ENCODE peak calls at places on chromosomes 11 and 22, in five cellular contexts. M, I, L, W and Y are unnamed samples.

GRCh38 chr22:44430716-44431115 is 67.3 kb downstream of the RTL6 start:
- DNase-seq in M (no peak), I (no peak), L (no peak), W (no peak), Y (no peak)

GRCh38 chr11:123559418-123559817 is 95.0 kb downstream of the SCN3B start:
- DNase-seq in M (peak; percentile 36), I (no peak), L (no peak), W (no peak), Y (no peak)

GRCh38 chr11:15893080-15893492 is 463.3 kb downstream of the SOX6 start:
- DNase-seq in M (peak; percentile 89), I (no peak), L (no peak), W (peak; percentile 92), Y (no peak)

GRCh38 chr11:24556693-24557092 is 59.8 kb downstream of the LUZP2 start:
- DNase-seq in M (no peak), I (no peak), L (no peak), W (no peak), Y (no peak)

GRCh38 chr11:122910775-122911174 is 28.2 kb downstream of the JHY start:
- DNase-seq in M (peak; percentile 38), I (no peak), L (no peak), W (no peak), Y (peak; percentile 36)

GRCh38 chr22:42990131-42990838 is 24.7 kb downstream of the PACSIN2 start:
- DNase-seq in M (peak; percentile 89), I (no peak), L (no peak), W (peak; percentile 97), Y (peak; percentile 80)

GRCh38 chr11:103536335-103536722 is 427.1 kb downstream of the DYNC2H1 start:
- DNase-seq in M (no peak), I (no peak), L (no peak), W (peak; percentile 17), Y (no peak)

GRCh38 chr11:134542401-134543143 is 130.5 kb upstream of the B3GAT1 start:
- DNase-seq in M (no peak), I (peak; percentile 19), L (no peak), W (peak; percentile 95), Y (no peak)

GRCh38 chr22:31085493-31085824 is 4.3 kb downstream of the SMTN start:
- DNase-seq in M (no peak), I (no peak), L (no peak), W (no peak), Y (peak; percentile 71)

GRCh38 chr11:71172680-71173079 is 79.7 kb downstream of the SHANK2 start:
- DNase-seq in M (no peak), I (no peak), L (no peak), W (no peak), Y (no peak)

GRCh38 chr22:26907366-26907765 is 250.0 kb downstream of the MIAT start:
- DNase-seq in M (no peak), I (no peak), L (no peak), W (no peak), Y (no peak)

GRCh38 chr22:35903571-35904331 is 124.9 kb downstream of the RBFOX2 start:
- DNase-seq in M (no peak), I (no peak), L (no peak), W (peak; percentile 17), Y (peak; percentile 63)

GRCh38 chr22:39013923-39014722 is at the start of gene APOBEC3C:
- DNase-seq in M (peak; percentile 90), I (peak; percentile 71), L (peak; percentile 41), W (peak; percentile 52), Y (peak; percentile 87)

GRCh38 chr11:23903044-23903704 is 593.7 kb upstream of the LUZP2 start:
- DNase-seq in M (peak; percentile 95), I (no peak), L (no peak), W (peak; percentile 81), Y (no peak)

GRCh38 chr11:74926304-74927030 is 22.4 kb downstream of the XRRA1 start:
- DNase-seq in M (peak; percentile 56), I (no peak), L (no peak), W (no peak), Y (no peak)

GRCh38 chr11:47186076-47186936 is at the start of gene PACSIN3:
- DNase-seq in M (peak; percentile 19), I (peak; percentile 58), L (peak; percentile 40), W (peak; percentile 73), Y (peak; percentile 73)

GRCh38 chr11:6799402-6799801 is at the start of gene OR6A2:
- DNase-seq in M (peak; percentile 47), I (no peak), L (no peak), W (no peak), Y (peak; percentile 23)

GRCh38 chr11:36300651-36301050 is 4.6 kb downstream of the PRR5L start:
- DNase-seq in M (peak; percentile 17), I (no peak), L (no peak), W (no peak), Y (no peak)

GRCh38 chr11:8019671-8020597 is 32.8 kb downstream of the EIF3F start:
- DNase-seq in M (peak; percentile 40), I (peak; percentile 25), L (no peak), W (peak; percentile 16), Y (no peak)

GRCh38 chr22:39135092-39135896 is 17.2 kb downstream of the CBX7 start:
- DNase-seq in M (no peak), I (peak; percentile 90), L (no peak), W (peak; percentile 51), Y (peak; percentile 79)

GRCh38 chr11:74157169-74157568 is 13.6 kb downstream of the C2CD3 start:
- DNase-seq in M (peak; percentile 55), I (no peak), L (no peak), W (no peak), Y (no peak)

GRCh38 chr11:110490886-110491285 is 61.1 kb downstream of the FDX1 start:
- DNase-seq in M (peak; percentile 80), I (no peak), L (no peak), W (peak; percentile 85), Y (peak; percentile 27)

GRCh38 chr11:65500262-65501004 is 1.6 kb downstream of the MALAT1 start:
- DNase-seq in M (peak; percentile 58), I (no peak), L (no peak), W (peak; percentile 64), Y (peak; percentile 73)

GRCh38 chr11:1888811-1889526 is 2.7 kb downstream of the PRR33 start:
- DNase-seq in M (no peak), I (no peak), L (no peak), W (no peak), Y (no peak)

GRCh38 chr22:50233223-50233622 is 11.6 kb downstream of the TUBGCP6 start:
- DNase-seq in M (no peak), I (no peak), L (no peak), W (no peak), Y (no peak)

GRCh38 chr22:27213766-27214581 is 556.6 kb downstream of the MIAT start:
- DNase-seq in M (peak; percentile 55), I (peak; percentile 9), L (no peak), W (no peak), Y (no peak)

GRCh38 chr22:39994046-39994565 is 648 bp upstream of the FAM83F start:
- DNase-seq in M (peak; percentile 25), I (no peak), L (no peak), W (no peak), Y (no peak)

GRCh38 chr22:47210112-47210657 is 447.7 kb downstream of the TBC1D22A start:
- DNase-seq in M (no peak), I (no peak), L (no peak), W (no peak), Y (no peak)

GRCh38 chr11:82906236-82906635 is 4.7 kb downstream of the DDIAS start:
- DNase-seq in M (peak; percentile 43), I (no peak), L (no peak), W (peak; percentile 70), Y (peak; percentile 22)

GRCh38 chr11:34476853-34477252 is 36.7 kb downstream of the ELF5 start:
- DNase-seq in M (no peak), I (no peak), L (no peak), W (no peak), Y (no peak)
- H3K18ac ChIP-seq in M (no peak overlapping the region), I (no peak overlapping the region), L (no peak overlapping the region), W (no peak overlapping the region), Y (no peak overlapping the region)

GRCh38 chr22:17265649-17266248 is 46.5 kb upstream of the ADA2 start:
- DNase-seq in M (no peak), I (no peak), L (no peak), W (no peak), Y (no peak)
- H3K18ac ChIP-seq in M (no peak overlapping the region), I (no peak overlapping the region), L (peak overlapping the region; percentile 86), W (no peak overlapping the region), Y (peak overlapping the region; percentile 52)

GRCh38 chr22:45482169-45482568 is 20.5 kb upstream of the FBLN1 start:
- DNase-seq in M (no peak), I (no peak), L (no peak), W (no peak), Y (no peak)
- H3K18ac ChIP-seq in M (peak overlapping the region; percentile 32), I (no peak overlapping the region), L (no peak overlapping the region), W (no peak overlapping the region), Y (no peak overlapping the region)

GRCh38 chr11:116422976-116423375 is 349.8 kb downstream of the BUD13 start:
- DNase-seq in M (no peak), I (peak; percentile 69), L (no peak), W (no peak), Y (peak; percentile 79)

GRCh38 chr11:116420770-116421528 is 351.8 kb downstream of the BUD13 start:
- DNase-seq in M (no peak), I (no peak), L (no peak), W (peak; percentile 3), Y (peak; percentile 63)

GRCh38 chr11:116420030-116420429 is 352.8 kb downstream of the BUD13 start:
- DNase-seq in M (no peak), I (no peak), L (no peak), W (no peak), Y (no peak)

GRCh38 chr11:116422556-116422955 is 350.2 kb downstream of the BUD13 start:
- DNase-seq in M (no peak), I (no peak), L (no peak), W (no peak), Y (no peak)

DNA sequence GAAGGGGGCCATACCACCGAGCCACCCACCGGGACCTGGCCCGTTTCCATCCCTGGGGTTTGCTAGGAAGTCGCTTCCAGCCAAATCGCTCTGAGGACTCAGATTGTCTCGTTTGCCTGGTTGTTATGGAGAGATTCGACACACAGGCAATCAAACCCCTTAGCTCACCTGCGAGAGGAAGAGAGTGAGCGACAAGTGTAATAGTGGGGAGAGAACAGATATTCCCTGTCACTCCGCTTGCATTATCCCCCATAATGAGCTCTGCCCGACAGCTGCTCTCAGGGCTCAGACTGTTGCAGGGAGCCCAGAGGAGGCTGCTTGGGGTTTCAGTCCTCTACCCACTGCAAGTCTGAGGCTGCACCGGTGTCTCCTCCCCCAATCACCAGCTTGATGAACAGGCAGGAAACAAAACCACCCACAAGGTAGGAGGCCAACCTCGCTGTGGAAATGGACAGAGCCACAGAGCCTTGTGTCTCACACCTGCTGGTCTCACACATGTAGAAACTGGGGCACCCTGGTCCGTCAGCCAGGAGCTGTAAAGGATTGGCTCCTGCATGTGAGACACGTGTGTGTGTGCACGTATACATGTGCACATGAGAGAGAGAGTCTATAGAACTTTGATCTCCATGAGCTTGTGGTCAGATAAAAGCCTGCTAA is 351.1 kb downstream of the BUD13 start:
- DNase-seq in M (no peak), I (no peak), L (no peak), W (no peak), Y (peak; percentile 39)
- H3K18ac ChIP-seq in M (no peak overlapping the region), I (no peak overlapping the region), L (peak overlapping the region; percentile 76), W (no peak overlapping the region), Y (no peak overlapping the region)